ENCODE peak calls at places on chromosomes 5 and 9, in six cellular contexts. Q is neural crest cell, A is fibroblast of villous mesenchyme, B is endothelial cell, L is uterus, M is activated B cell treated with CpG ODN at 0.5 μM for 24 hours. Z is an unnamed sample.

GRCh38 chr5:174571662-174572397 is 152.6 kb upstream of the MSX2 start:
- DNase-seq in Q (no peak), A (peak; percentile 96), B (no peak), L (peak; percentile 69), M (no peak), Z (no peak)

GRCh38 chr5:142065273-142065672 is 43.3 kb upstream of the NDFIP1 start:
- DNase-seq in Q (peak; percentile 39), A (peak; percentile 22), B (peak; percentile 31), L (no peak), M (no peak), Z (no peak)

GRCh38 chr5:120545007-120545406 is 80.9 kb downstream of the PRR16 start:
- DNase-seq in Q (no peak), A (no peak), B (no peak), L (no peak), M (no peak), Z (no peak)

GRCh38 chr9:135343733-135344522 is 135.7 kb upstream of the PPP1R26 start:
- DNase-seq in Q (peak; percentile 86), A (peak; percentile 20), B (peak; percentile 86), L (peak; percentile 25), M (peak; percentile 34), Z (peak; percentile 84)

GRCh38 chr9:306907-307306 is 92.2 kb downstream of the DOCK8 start:
- DNase-seq in Q (no peak), A (peak; percentile 1), B (peak; percentile 28), L (no peak), M (no peak), Z (no peak)

GRCh38 chr5:122089614-122090013 is 11.6 kb upstream of the LOX start:
- DNase-seq in Q (no peak), A (peak; percentile 96), B (no peak), L (no peak), M (no peak), Z (no peak)

GRCh38 chr9:118170032-118170955 is 466.1 kb downstream of the TLR4 start:
- DNase-seq in Q (peak; percentile 40), A (peak; percentile 11), B (peak; percentile 52), L (no peak), M (no peak), Z (no peak)

GRCh38 chr5:81081461-81081835 is 121.3 kb downstream of the RASGRF2 start:
- DNase-seq in Q (no peak), A (peak; percentile 52), B (no peak), L (no peak), M (no peak), Z (no peak)

GRCh38 chr9:7752481-7752880 is 47.1 kb downstream of the DMAC1 start:
- DNase-seq in Q (no peak), A (no peak), B (no peak), L (no peak), M (no peak), Z (no peak)

GRCh38 chr9:113823421-113823820 is 52.7 kb upstream of the ZNF618 start:
- DNase-seq in Q (no peak), A (no peak), B (no peak), L (no peak), M (no peak), Z (no peak)

GRCh38 chr9:133449760-133450159 is 10.0 kb upstream of the CACFD1 start:
- DNase-seq in Q (no peak), A (no peak), B (no peak), L (no peak), M (no peak), Z (peak; percentile 79)

GRCh38 chr9:10548348-10548747 is 64.5 kb downstream of the PTPRD start:
- DNase-seq in Q (no peak), A (no peak), B (no peak), L (no peak), M (no peak), Z (no peak)

GRCh38 chr9:122329592-122329991 is 41.2 kb upstream of the PTGS1 start:
- DNase-seq in Q (no peak), A (no peak), B (no peak), L (no peak), M (no peak), Z (no peak)

GRCh38 chr9:37624073-37624472 is 26.7 kb upstream of the FRMPD1 start:
- DNase-seq in Q (no peak), A (no peak), B (no peak), L (no peak), M (no peak), Z (no peak)

GRCh38 chr9:32468740-32469139 is 57.3 kb downstream of the RIGI start:
- DNase-seq in Q (no peak), A (peak; percentile 8), B (no peak), L (no peak), M (no peak), Z (no peak)

GRCh38 chr5:116739648-116740047 is 165.0 kb upstream of the SEMA6A start:
- DNase-seq in Q (no peak), A (no peak), B (peak; percentile 35), L (peak; percentile 18), M (no peak), Z (no peak)

GRCh38 chr9:137721479-137721878 is 102.7 kb downstream of the EHMT1 start:
- DNase-seq in Q (no peak), A (peak; percentile 67), B (no peak), L (no peak), M (no peak), Z (no peak)

GRCh38 chr9:120715331-120715924 is 1.2 kb upstream of the MEGF9 start:
- DNase-seq in Q (peak; percentile 44), A (peak; percentile 66), B (no peak), L (peak; percentile 58), M (no peak), Z (no peak)

GRCh38 chr5:93247126-93247525 is 333.9 kb downstream of the NR2F1-AS1 start:
- DNase-seq in Q (no peak), A (no peak), B (no peak), L (no peak), M (no peak), Z (no peak)

GRCh38 chr9:93059097-93059959 is 827 bp downstream of the SUSD3 start:
- DNase-seq in Q (no peak), A (no peak), B (no peak), L (peak; percentile 40), M (no peak), Z (no peak)

GRCh38 chr5:122559676-122560075 is 215.2 kb upstream of the SNX2 start:
- DNase-seq in Q (no peak), A (no peak), B (no peak), L (no peak), M (no peak), Z (no peak)

GRCh38 chr5:141382469-141383294 is at the start of gene PCDHGA7:
- DNase-seq in Q (no peak), A (peak; percentile 54), B (no peak), L (no peak), M (no peak), Z (no peak)

GRCh38 chr5:160470437-160471341 is 49.0 kb downstream of the PTTG1 start:
- DNase-seq in Q (no peak), A (peak; percentile 83), B (no peak), L (peak; percentile 15), M (no peak), Z (no peak)

GRCh38 chr5:36444582-36444999 is 142.9 kb upstream of the RANBP3L start:
- DNase-seq in Q (no peak), A (no peak), B (no peak), L (no peak), M (no peak), Z (no peak)

GRCh38 chr9:27365977-27366376 is 69.0 kb upstream of the EQTN start:
- DNase-seq in Q (no peak), A (no peak), B (no peak), L (no peak), M (no peak), Z (no peak)

GRCh38 chr5:160835818-160836528 is 16.0 kb downstream of the ATP10B start:
- DNase-seq in Q (no peak), A (no peak), B (no peak), L (no peak), M (no peak), Z (no peak)

GRCh38 chr9:85008215-85008614 is 338.7 kb downstream of the NTRK2 start:
- DNase-seq in Q (no peak), A (no peak), B (no peak), L (no peak), M (no peak), Z (no peak)
- TF ChIP-seq CTCF in Q (no peak), A (no peak), B (no peak), L (no peak), M (no peak), Z (no peak)

GRCh38 chr5:137221914-137222313 is 277.2 kb downstream of the SPOCK1 start:
- DNase-seq in Q (no peak), A (no peak), B (no peak), L (no peak), M (no peak), Z (no peak)

GRCh38 chr5:137218471-137218870 is 280.7 kb downstream of the SPOCK1 start:
- DNase-seq in Q (no peak), A (peak; percentile 25), B (no peak), L (no peak), M (no peak), Z (no peak)

GRCh38 chr5:137218896-137219295 is 280.2 kb downstream of the SPOCK1 start:
- DNase-seq in Q (no peak), A (no peak), B (no peak), L (no peak), M (no peak), Z (no peak)

GRCh38 chr5:137217599-137218200 is 281.4 kb downstream of the SPOCK1 start:
- DNase-seq in Q (no peak), A (no peak), B (no peak), L (no peak), M (no peak), Z (no peak)

GRCh38 chr5:137220523-137220927 is 278.6 kb downstream of the SPOCK1 start:
- DNase-seq in Q (no peak), A (peak; percentile 80), B (peak; percentile 14), L (no peak), M (no peak), Z (no peak)
- TF ChIP-seq CTCF in Q (peak; percentile 64), A (peak; percentile 60), B (peak; percentile 43), L (peak; percentile 24), M (no peak), Z (peak; percentile 42)

DNA sequence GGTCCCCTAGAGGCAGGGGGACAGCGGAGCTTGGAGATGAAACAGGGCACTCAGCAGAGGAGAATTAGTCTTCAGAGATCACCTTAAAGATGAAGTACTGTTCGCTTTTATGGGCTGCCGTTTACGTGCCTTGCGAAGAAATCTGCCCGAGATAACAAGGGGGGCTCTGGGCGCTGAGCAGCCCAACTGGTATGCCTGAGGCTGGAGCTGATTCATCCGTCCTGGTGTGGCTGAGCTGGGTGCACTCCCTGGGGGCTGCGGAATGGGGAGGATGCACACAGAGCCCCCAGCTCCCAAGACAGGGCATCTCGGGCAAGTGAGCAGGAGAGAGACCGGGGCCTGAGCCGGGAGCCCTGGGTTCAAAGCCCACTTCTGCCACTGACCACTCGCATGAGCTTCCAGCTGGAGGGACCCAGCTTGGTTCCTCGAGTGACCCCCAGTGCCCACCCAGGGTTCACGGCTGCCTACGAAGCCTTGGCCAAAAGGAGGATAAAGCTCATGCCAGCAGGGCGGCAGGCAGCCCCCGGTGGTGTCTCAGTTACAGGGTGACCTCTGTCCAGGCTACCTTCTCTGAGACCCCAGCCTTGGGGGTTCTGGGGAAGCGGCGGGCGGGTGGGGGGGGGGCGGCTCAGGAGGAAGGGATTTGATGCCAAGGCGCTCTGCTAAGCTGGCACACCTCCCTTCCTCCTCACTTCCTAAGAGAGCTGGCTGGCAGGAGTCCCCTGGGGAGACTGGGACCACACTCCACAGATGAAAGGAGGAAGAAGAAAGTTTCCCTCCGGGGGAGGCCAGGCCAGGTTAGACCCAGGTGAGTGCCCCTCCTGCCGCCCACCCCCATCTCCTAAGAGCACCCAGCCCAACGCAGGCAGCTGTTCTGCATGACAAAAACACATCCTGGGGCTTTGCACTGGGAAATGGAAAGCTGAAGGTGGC is 5.7 kb downstream of the FIBCD1 start:
- DNase-seq in Q (no peak), A (peak; percentile 75), B (no peak), L (no peak), M (no peak), Z (no peak)
- TF ChIP-seq CTCF in Q (no peak), A (no peak), B (no peak), L (no peak), M (no peak), Z (no peak)

GRCh38 chr5:15566789-15567188 is 66.8 kb downstream of the FBXL7 start:
- DNase-seq in Q (no peak), A (no peak), B (no peak), L (no peak), M (no peak), Z (no peak)
- TF ChIP-seq CTCF in Q (no peak), A (no peak), B (no peak), L (no peak), M (no peak), Z (no peak)